ENCODE peak calls at places on chromosomes 5 and 9, in four cellular contexts. One of them, this sample, is unnamed.

GRCh38 chr5:38846379-38846967 is 661 bp downstream of the OSMR start:
- DNase-seq in A549: peak
- DNase-seq in HepG2: peak
- DNase-seq in K562: no peak
- DNase-seq in this sample: peak

GRCh38 chr5:96538831-96539250 is 105.8 kb upstream of the PCSK1 start:
- DNase-seq in A549: peak
- DNase-seq in HepG2: no peak
- DNase-seq in K562: no peak
- DNase-seq in this sample: no peak

GRCh38 chr5:67969631-67970030 is 245.9 kb upstream of the PIK3R1 start:
- DNase-seq in A549: no peak
- DNase-seq in HepG2: no peak
- DNase-seq in K562: no peak
- DNase-seq in this sample: no peak

GRCh38 chr5:126234563-126235195 is 188.5 kb upstream of the GRAMD2B start:
- DNase-seq in A549: peak
- DNase-seq in HepG2: peak
- DNase-seq in K562: peak
- DNase-seq in this sample: peak

GRCh38 chr5:116375926-116376325 is 198.7 kb downstream of the SEMA6A start:
- DNase-seq in A549: no peak
- DNase-seq in HepG2: no peak
- DNase-seq in K562: no peak
- DNase-seq in this sample: no peak

GRCh38 chr9:114633452-114634089 is 22.5 kb downstream of the TMEM268 start:
- DNase-seq in A549: no peak
- DNase-seq in HepG2: no peak
- DNase-seq in K562: no peak
- DNase-seq in this sample: no peak

GRCh38 chr9:37976714-37977477 is 73.0 kb upstream of the SLC25A51 start:
- DNase-seq in A549: no peak
- DNase-seq in HepG2: no peak
- DNase-seq in K562: no peak
- DNase-seq in this sample: no peak

GRCh38 chr5:103808464-103809106 is 246.0 kb upstream of the NUDT12 start:
- DNase-seq in A549: peak
- DNase-seq in HepG2: peak
- DNase-seq in K562: peak
- DNase-seq in this sample: peak

GRCh38 chr5:1112596-1113331 is 901 bp upstream of the SLC12A7 start:
- DNase-seq in A549: no peak
- DNase-seq in HepG2: peak
- DNase-seq in K562: no peak
- DNase-seq in this sample: no peak

GRCh38 chr5:116557669-116558271 is 16.9 kb downstream of the SEMA6A start:
- DNase-seq in A549: peak
- DNase-seq in HepG2: peak
- DNase-seq in K562: no peak
- DNase-seq in this sample: no peak

GRCh38 chr5:80140496-80140895 is 105.3 kb downstream of the THBS4 start:
- DNase-seq in A549: no peak
- DNase-seq in HepG2: no peak
- DNase-seq in K562: no peak
- DNase-seq in this sample: no peak

GRCh38 chr9:5870020-5870339 is 20.7 kb upstream of the MLANA start:
- DNase-seq in A549: no peak
- DNase-seq in HepG2: no peak
- DNase-seq in K562: no peak
- DNase-seq in this sample: no peak

GRCh38 chr5:172361566-172362238 is 78.1 kb upstream of the UBTD2 start:
- DNase-seq in A549: peak
- DNase-seq in HepG2: no peak
- DNase-seq in K562: no peak
- DNase-seq in this sample: no peak

GRCh38 chr5:141855265-141856029 is 22.8 kb downstream of the PCDH1 start:
- DNase-seq in A549: no peak
- DNase-seq in HepG2: no peak
- DNase-seq in K562: no peak
- DNase-seq in this sample: no peak

GRCh38 chr9:133604214-133604613 is 5.0 kb downstream of the FAM163B start:
- DNase-seq in A549: no peak
- DNase-seq in HepG2: peak
- DNase-seq in K562: no peak
- DNase-seq in this sample: no peak

GRCh38 chr9:19229725-19230355 is 653 bp upstream of the DENND4C start:
- DNase-seq in A549: peak
- DNase-seq in HepG2: peak
- DNase-seq in K562: no peak
- DNase-seq in this sample: peak

GRCh38 chr5:96844476-96844990 is 31.8 kb upstream of the ERAP2 start:
- DNase-seq in A549: no peak
- DNase-seq in HepG2: no peak
- DNase-seq in K562: no peak
- DNase-seq in this sample: no peak

GRCh38 chr5:168075387-168075786 is 216.1 kb upstream of the WWC1 start:
- DNase-seq in A549: no peak
- DNase-seq in HepG2: no peak
- DNase-seq in K562: no peak
- DNase-seq in this sample: no peak

GRCh38 chr9:93598647-93599241 is 22.4 kb downstream of the PHF2 start:
- DNase-seq in A549: no peak
- DNase-seq in HepG2: no peak
- DNase-seq in K562: no peak
- DNase-seq in this sample: peak

GRCh38 chr5:43063731-43064171 is 23.6 kb upstream of the ANXA2R start:
- DNase-seq in A549: peak
- DNase-seq in HepG2: no peak
- DNase-seq in K562: peak
- DNase-seq in this sample: peak

GRCh38 chr5:133682496-133682895 is 70.2 kb upstream of the FSTL4 start:
- DNase-seq in A549: no peak
- DNase-seq in HepG2: no peak
- DNase-seq in K562: no peak
- DNase-seq in this sample: no peak

GRCh38 chr9:37155601-37156000 is 35.2 kb downstream of the ZCCHC7 start:
- DNase-seq in A549: no peak
- DNase-seq in HepG2: no peak
- DNase-seq in K562: no peak
- DNase-seq in this sample: no peak

GRCh38 chr5:180914646-180915045 is 15.7 kb downstream of the BTNL8 start:
- DNase-seq in A549: no peak
- DNase-seq in HepG2: no peak
- DNase-seq in K562: no peak
- DNase-seq in this sample: no peak

GRCh38 chr9:70802758-70803436 is 318.5 kb downstream of the TRPM3 start:
- DNase-seq in A549: no peak
- DNase-seq in HepG2: no peak
- DNase-seq in K562: no peak
- DNase-seq in this sample: no peak

GRCh38 chr5:41925555-41925946 is 470 bp downstream of the FBXO4 start:
- DNase-seq in A549: peak
- DNase-seq in HepG2: peak
- DNase-seq in K562: peak
- DNase-seq in this sample: no peak

GRCh38 chr9:89505795-89506385 is 8.0 kb upstream of the SEMA4D start:
- DNase-seq in A549: no peak
- DNase-seq in HepG2: no peak
- DNase-seq in K562: no peak
- DNase-seq in this sample: no peak

GRCh38 chr5:159775890-159776289 is 140.4 kb upstream of the ADRA1B start:
- DNase-seq in A549: no peak
- DNase-seq in HepG2: no peak
- DNase-seq in K562: no peak
- DNase-seq in this sample: no peak

GRCh38 chr9:76570820-76571219 is 111.8 kb downstream of the GCNT1 start:
- DNase-seq in A549: no peak
- DNase-seq in HepG2: no peak
- DNase-seq in K562: no peak
- DNase-seq in this sample: no peak
- TF ChIP-seq NR3C1 in A549: no peak
- TF ChIP-seq NR3C1 in HepG2: no peak
- TF ChIP-seq NR3C1 in K562: no peak
- TF ChIP-seq NR3C1 in this sample: no peak

GRCh38 chr5:17157916-17158529 is 59.4 kb upstream of the BASP1 start:
- DNase-seq in A549: peak
- DNase-seq in HepG2: no peak
- DNase-seq in K562: no peak
- DNase-seq in this sample: no peak
- TF ChIP-seq NR3C1 in A549: no peak
- TF ChIP-seq NR3C1 in HepG2: no peak
- TF ChIP-seq NR3C1 in K562: no peak
- TF ChIP-seq NR3C1 in this sample: no peak

GRCh38 chr5:2177244-2177643 is 294.5 kb upstream of the IRX4 start:
- DNase-seq in A549: no peak
- DNase-seq in HepG2: no peak
- DNase-seq in K562: no peak
- DNase-seq in this sample: no peak
- TF ChIP-seq NR3C1 in A549: no peak
- TF ChIP-seq NR3C1 in HepG2: no peak
- TF ChIP-seq NR3C1 in K562: no peak
- TF ChIP-seq NR3C1 in this sample: no peak

GRCh38 chr9:71895122-71895521 is 15.9 kb downstream of the ABHD17B start:
- DNase-seq in A549: no peak
- DNase-seq in HepG2: no peak
- DNase-seq in K562: no peak
- DNase-seq in this sample: no peak
- TF ChIP-seq NR3C1 in A549: no peak
- TF ChIP-seq NR3C1 in HepG2: no peak
- TF ChIP-seq NR3C1 in K562: no peak
- TF ChIP-seq NR3C1 in this sample: no peak

GRCh38 chr5:74693176-74693575 is 8.1 kb downstream of the HEXB start:
- DNase-seq in A549: no peak
- DNase-seq in HepG2: no peak
- DNase-seq in K562: no peak
- DNase-seq in this sample: no peak
- TF ChIP-seq NR3C1 in A549: no peak
- TF ChIP-seq NR3C1 in HepG2: no peak
- TF ChIP-seq NR3C1 in K562: no peak
- TF ChIP-seq NR3C1 in this sample: no peak